ENCODE peak calls at places on chromosomes 4 and X, in four cellular contexts. One of them, this sample, is unnamed.

GRCh38 chrX:2828404-2829065 is at the start of gene GYG2:
- DNase-seq in posterior vena cava: no peak
- DNase-seq in AG04450: no peak
- DNase-seq in iris pigment epithelial cell: peak
- DNase-seq in this sample: peak

GRCh38 chrX:7201481-7201880 is 53.5 kb upstream of the PUDP start:
- DNase-seq in AG04450: no peak
- DNase-seq in iris pigment epithelial cell: peak
- DNase-seq in posterior vena cava: no peak
- DNase-seq in this sample: no peak

GRCh38 chrX:113370001-113370400 is 529.4 kb upstream of the AMOT start:
- DNase-seq in posterior vena cava: peak
- DNase-seq in iris pigment epithelial cell: no peak
- DNase-seq in AG04450: no peak
- DNase-seq in this sample: no peak

GRCh38 chr4:10032625-10033024 is 11.3 kb upstream of the SLC2A9 start:
- DNase-seq in AG04450: no peak
- DNase-seq in posterior vena cava: no peak
- DNase-seq in iris pigment epithelial cell: peak
- DNase-seq in this sample: no peak

GRCh38 chr4:24742335-24742734 is 53.0 kb upstream of the SOD3 start:
- DNase-seq in AG04450: no peak
- DNase-seq in posterior vena cava: no peak
- DNase-seq in iris pigment epithelial cell: no peak
- DNase-seq in this sample: no peak

GRCh38 chr4:75142377-75142776 is 209.5 kb downstream of the PARM1 start:
- DNase-seq in AG04450: no peak
- DNase-seq in posterior vena cava: no peak
- DNase-seq in iris pigment epithelial cell: peak
- DNase-seq in this sample: no peak

GRCh38 chr4:159273126-159273438 is 170.2 kb downstream of the RAPGEF2 start:
- DNase-seq in iris pigment epithelial cell: peak
- DNase-seq in AG04450: no peak
- DNase-seq in posterior vena cava: no peak
- DNase-seq in this sample: no peak

GRCh38 chrX:133045986-133046385 is 50.9 kb downstream of the USP26 start:
- DNase-seq in iris pigment epithelial cell: peak
- DNase-seq in AG04450: no peak
- DNase-seq in posterior vena cava: no peak
- DNase-seq in this sample: peak

GRCh38 chrX:153927686-153927935 is 1.5 kb upstream of the ARHGAP4 start:
- DNase-seq in AG04450: no peak
- DNase-seq in iris pigment epithelial cell: no peak
- DNase-seq in posterior vena cava: no peak
- DNase-seq in this sample: no peak

GRCh38 chr4:179415016-179415841 is 1973.0 kb upstream of the AGA start:
- DNase-seq in iris pigment epithelial cell: peak
- DNase-seq in posterior vena cava: no peak
- DNase-seq in AG04450: no peak
- DNase-seq in this sample: no peak

GRCh38 chrX:136797787-136798186 is 17.1 kb upstream of the ARHGEF6 start:
- DNase-seq in iris pigment epithelial cell: no peak
- DNase-seq in posterior vena cava: no peak
- DNase-seq in AG04450: no peak
- DNase-seq in this sample: no peak

GRCh38 chr4:168496834-168497233 is at the start of gene PALLD:
- DNase-seq in iris pigment epithelial cell: peak
- DNase-seq in posterior vena cava: no peak
- DNase-seq in AG04450: no peak
- DNase-seq in this sample: peak

GRCh38 chr4:79869597-79870336 is 203.3 kb downstream of the ANTXR2 start:
- DNase-seq in iris pigment epithelial cell: no peak
- DNase-seq in AG04450: no peak
- DNase-seq in posterior vena cava: no peak
- DNase-seq in this sample: no peak

GRCh38 chrX:71251456-71251973 is 2.4 kb downstream of the ZMYM3 start:
- DNase-seq in iris pigment epithelial cell: peak
- DNase-seq in AG04450: no peak
- DNase-seq in posterior vena cava: no peak
- DNase-seq in this sample: no peak

GRCh38 chr4:142402156-142402555 is 443.9 kb downstream of the INPP4B start:
- DNase-seq in iris pigment epithelial cell: no peak
- DNase-seq in AG04450: no peak
- DNase-seq in posterior vena cava: no peak
- DNase-seq in this sample: no peak

GRCh38 chrX:52852110-52852872 is 15.6 kb downstream of the XAGE3 start:
- DNase-seq in AG04450: peak
- DNase-seq in posterior vena cava: no peak
- DNase-seq in iris pigment epithelial cell: peak
- DNase-seq in this sample: no peak

GRCh38 chrX:136272325-136272724 is 21.1 kb upstream of the MAP7D3 start:
- DNase-seq in iris pigment epithelial cell: no peak
- DNase-seq in posterior vena cava: no peak
- DNase-seq in AG04450: no peak
- DNase-seq in this sample: peak

GRCh38 chr4:184355111-184355604 is 119.2 kb downstream of the IRF2 start:
- DNase-seq in posterior vena cava: no peak
- DNase-seq in iris pigment epithelial cell: peak
- DNase-seq in AG04450: peak
- DNase-seq in this sample: no peak

GRCh38 chr4:150286656-150287055 is 208.4 kb downstream of the DCLK2 start:
- DNase-seq in iris pigment epithelial cell: no peak
- DNase-seq in AG04450: no peak
- DNase-seq in posterior vena cava: no peak
- DNase-seq in this sample: no peak

GRCh38 chr4:164373021-164373420 is 380.9 kb upstream of the SMIM31 start:
- DNase-seq in AG04450: no peak
- DNase-seq in iris pigment epithelial cell: no peak
- DNase-seq in posterior vena cava: no peak
- DNase-seq in this sample: no peak

GRCh38 chrX:71253253-71254091 is 468 bp downstream of the ZMYM3 start:
- DNase-seq in AG04450: no peak
- DNase-seq in iris pigment epithelial cell: peak
- DNase-seq in posterior vena cava: no peak
- DNase-seq in this sample: peak

GRCh38 chr4:140012688-140013087 is 141.3 kb downstream of the MAML3 start:
- DNase-seq in iris pigment epithelial cell: peak
- DNase-seq in posterior vena cava: no peak
- DNase-seq in AG04450: peak
- DNase-seq in this sample: peak

GRCh38 chr4:18020145-18020670 is 1.3 kb downstream of the LCORL start:
- DNase-seq in posterior vena cava: no peak
- DNase-seq in iris pigment epithelial cell: peak
- DNase-seq in AG04450: no peak
- DNase-seq in this sample: no peak

GRCh38 chr4:65190780-65191179 is 479.5 kb downstream of the EPHA5 start:
- DNase-seq in iris pigment epithelial cell: no peak
- DNase-seq in AG04450: no peak
- DNase-seq in posterior vena cava: no peak
- DNase-seq in this sample: no peak

GRCh38 chrX:24264383-24264782 is 49.5 kb downstream of the SUPT20HL2 start:
- DNase-seq in AG04450: no peak
- DNase-seq in iris pigment epithelial cell: peak
- DNase-seq in posterior vena cava: no peak
- DNase-seq in this sample: no peak

GRCh38 chr4:41600243-41600642 is 62.3 kb downstream of the LIMCH1 start:
- DNase-seq in AG04450: no peak
- DNase-seq in iris pigment epithelial cell: peak
- DNase-seq in posterior vena cava: no peak
- DNase-seq in this sample: no peak

GRCh38 chr4:62037576-62037975 is 837.5 kb downstream of the ADGRL3 start:
- DNase-seq in posterior vena cava: no peak
- DNase-seq in AG04450: no peak
- DNase-seq in iris pigment epithelial cell: no peak
- DNase-seq in this sample: no peak

GRCh38 chr4:155809835-155810234 is 51.0 kb downstream of the GUCY1B1 start:
- DNase-seq in AG04450: peak
- DNase-seq in iris pigment epithelial cell: peak
- DNase-seq in posterior vena cava: no peak
- DNase-seq in this sample: peak